ENCODE peak calls at places on chromosomes 13 and 19, in six cellular contexts. O is stimulated activated CD4-positive, alpha-beta T cell treated with anti-CD3 and anti-CD28 coated beads, Interleukin-4, amount 100 ng/mL, for 1 hour; T is fibroblast of mammary gland; W is GM04504; D is CD8-positive, alpha-beta memory T cell; U is COR-L47. R is an unnamed sample.

GRCh38 chr13:90792335-90792734 is 555.2 kb upstream of the MIR17HG start:
- DNase-seq in U (no peak), W (no peak), O (no peak), T (peak; percentile 29), D (no peak), R (no peak)

GRCh38 chr19:7743425-7743841 is 3.9 kb downstream of the CD209 start:
- DNase-seq in D (no peak), W (no peak), U (no peak), O (no peak), T (no peak), R (no peak)

GRCh38 chr19:11382898-11383705 is 1.0 kb downstream of the EPOR start:
- DNase-seq in W (no peak), O (peak; percentile 41), D (peak; percentile 39), U (peak; percentile 20), T (no peak), R (no peak)

GRCh38 chr13:112859817-112860190 is 109.2 kb upstream of the MCF2L start:
- DNase-seq in O (no peak), D (no peak), W (no peak), U (no peak), T (peak; percentile 70), R (peak; percentile 9)

GRCh38 chr13:43058318-43058674 is 34.9 kb downstream of the DNAJC15 start:
- DNase-seq in W (peak; percentile 86), T (peak; percentile 82), D (no peak), O (no peak), U (peak; percentile 91), R (no peak)

GRCh38 chr13:89465366-89465765 is 1794.2 kb downstream of the SLITRK5 start:
- DNase-seq in U (no peak), D (no peak), T (peak; percentile 42), W (no peak), O (no peak), R (no peak)

GRCh38 chr13:109671919-109672318 is 114.5 kb downstream of the IRS2 start:
- DNase-seq in D (no peak), U (no peak), W (no peak), T (no peak), O (no peak), R (no peak)

GRCh38 chr13:74226791-74227475 is 92.7 kb upstream of the KLF12 start:
- DNase-seq in D (no peak), T (peak; percentile 71), U (no peak), O (no peak), W (no peak), R (no peak)

GRCh38 chr13:40315416-40316064 is 350.9 kb downstream of the FOXO1 start:
- DNase-seq in O (peak; percentile 53), T (no peak), U (no peak), W (no peak), D (no peak), R (no peak)

GRCh38 chr13:90622547-90622946 is 724.9 kb upstream of the MIR17HG start:
- DNase-seq in D (no peak), W (no peak), U (no peak), O (no peak), T (peak; percentile 15), R (no peak)

GRCh38 chr19:15087182-15087581 is 5.2 kb downstream of the OR1I1 start:
- DNase-seq in U (no peak), W (no peak), T (no peak), O (no peak), D (no peak), R (no peak)

GRCh38 chr13:51618626-51619025 is 34.4 kb downstream of the WDFY2 start:
- DNase-seq in U (peak; percentile 13), D (no peak), O (no peak), T (no peak), W (no peak), R (no peak)

GRCh38 chr19:28883241-28883693 is 329.7 kb downstream of the UQCRFS1 start:
- DNase-seq in O (no peak), U (no peak), W (peak; percentile 23), D (no peak), T (peak; percentile 22), R (no peak)

GRCh38 chr19:50025794-50026549 is at the start of gene ZNF473:
- DNase-seq in T (peak; percentile 93), D (peak; percentile 88), U (peak; percentile 95), O (peak; percentile 89), W (peak; percentile 93), R (peak; percentile 75)

GRCh38 chr19:31113250-31113685 is 236.0 kb downstream of the TSHZ3 start:
- DNase-seq in O (no peak), D (no peak), W (no peak), T (no peak), U (no peak), R (no peak)

GRCh38 chr19:49301165-49301865 is 23.7 kb downstream of the SLC6A16 start:
- DNase-seq in U (no peak), W (peak; percentile 17), T (peak; percentile 55), D (peak; percentile 75), O (peak; percentile 86), R (peak; percentile 4)

GRCh38 chr13:77952276-77952675 is 33.6 kb upstream of the EDNRB start:
- DNase-seq in T (no peak), U (no peak), W (no peak), D (no peak), O (no peak), R (no peak)

GRCh38 chr19:16326401-16327130 is 1.9 kb downstream of the KLF2 start:
- DNase-seq in D (peak; percentile 32), T (no peak), W (no peak), U (no peak), O (peak; percentile 34), R (no peak)

GRCh38 chr13:88726075-88726474 is 1054.9 kb downstream of the SLITRK5 start:
- DNase-seq in U (no peak), W (no peak), T (no peak), O (no peak), D (no peak), R (no peak)

GRCh38 chr19:13906525-13906904 is 514 bp downstream of the CC2D1A start:
- DNase-seq in U (no peak), O (peak; percentile 35), W (no peak), D (no peak), T (no peak), R (no peak)

GRCh38 chr13:66879971-66880370 is 350.2 kb downstream of the PCDH9 start:
- DNase-seq in D (no peak), O (no peak), U (no peak), W (no peak), T (no peak), R (no peak)

GRCh38 chr19:44640518-44640917 is 3.2 kb upstream of the PVR start:
- DNase-seq in U (no peak), O (no peak), D (no peak), T (peak; percentile 81), W (no peak), R (no peak)

GRCh38 chr13:29284726-29285125 is 310.8 kb downstream of the SLC7A1 start:
- DNase-seq in W (no peak), O (no peak), D (no peak), U (no peak), T (peak; percentile 1), R (no peak)

GRCh38 chr13:99124046-99124400 is 76.6 kb upstream of the UBAC2 start:
- DNase-seq in T (no peak), W (no peak), O (no peak), D (no peak), U (no peak), R (no peak)

GRCh38 chr19:14147797-14148605 is 11.6 kb upstream of the ASF1B start:
- DNase-seq in W (peak; percentile 43), O (peak; percentile 54), T (peak; percentile 59), U (peak; percentile 50), D (no peak), R (no peak)

GRCh38 chr19:10271543-10272086 is 695 bp downstream of the ICAM1 start:
- DNase-seq in U (no peak), T (no peak), O (no peak), W (no peak), D (peak; percentile 28), R (no peak)

GRCh38 chr13:110124201-110124600 is 182.8 kb downstream of the COL4A1 start:
- DNase-seq in D (no peak), U (no peak), W (no peak), O (no peak), T (no peak), R (no peak)

GRCh38 chr13:105139380-105140285 is 1395.8 kb downstream of the EFNB2 start:
- DNase-seq in D (peak; percentile 27), W (no peak), O (peak; percentile 43), T (peak; percentile 51), U (peak; percentile 63), R (no peak)

GRCh38 chr19:12791345-12792047 is at the start of gene JUNB:
- DNase-seq in U (peak; percentile 94), T (peak; percentile 95), O (peak; percentile 96), D (peak; percentile 94), W (peak; percentile 95), R (peak; percentile 81)

GRCh38 chr19:37594982-37595382 is 306 bp downstream of the ZNF540 start:
- DNase-seq in U (peak; percentile 34), D (peak; percentile 48), W (peak; percentile 19), O (peak; percentile 50), T (peak; percentile 55), R (peak; percentile 1)

GRCh38 chr13:34469212-34469983 is 472.7 kb upstream of the NBEA start:
- DNase-seq in O (no peak), U (peak; percentile 97), D (no peak), T (no peak), W (no peak), R (peak; percentile 40)

GRCh38 chr13:79458436-79458835 is 22.5 kb upstream of the NDFIP2 start:
- DNase-seq in D (no peak), O (no peak), T (no peak), U (no peak), W (no peak), R (no peak)

GRCh38 chr19:34172661-34173144 is 399 bp downstream of the LSM14A start:
- DNase-seq in U (no peak), D (no peak), W (no peak), O (no peak), T (no peak), R (no peak)

GRCh38 chr19:42098781-42099180 is 22.8 kb downstream of the ZNF574 start:
- DNase-seq in O (no peak), W (no peak), T (no peak), D (no peak), U (no peak), R (no peak)

GRCh38 chr13:99812611-99813010 is 159.0 kb downstream of the ZIC5 start:
- DNase-seq in O (no peak), D (no peak), W (peak; percentile 34), T (peak; percentile 47), U (no peak), R (peak; percentile 92)

GRCh38 chr13:71625694-71626093 is 241.3 kb downstream of the DACH1 start:
- DNase-seq in U (no peak), T (no peak), D (no peak), O (no peak), W (peak; percentile 10), R (no peak)

R was measured in retinal pigment epithelial cell.